ENCODE peak calls at places on chromosomes 12 and 14, in five cellular contexts. D is stomach, N is PC-9, P is lower leg skin, Q is A549. H is an unnamed sample.

GRCh38 chr14:52369305-52369781 is 55.2 kb downstream of the PTGER2 start:
- DNase-seq in D (no peak), N (peak), P (no peak), Q (no peak), H (no peak)

GRCh38 chr12:50188875-50189575 is 21.9 kb upstream of the CERS5 start:
- DNase-seq in D (no peak), N (no peak), P (peak), Q (no peak), H (no peak)

GRCh38 chr12:109163150-109163549 is 46.8 kb downstream of the ACACB start:
- DNase-seq in D (no peak), N (no peak), P (no peak), Q (no peak), H (no peak)

GRCh38 chr14:24332094-24332983 is 2.5 kb downstream of the ADCY4 start:
- DNase-seq in D (peak), N (peak), P (peak), Q (peak), H (peak)

GRCh38 chr12:90065301-90065801 is 356.7 kb upstream of the ATP2B1 start:
- DNase-seq in D (no peak), N (no peak), P (no peak), Q (no peak), H (no peak)

GRCh38 chr14:44995770-44996294 is 33.8 kb downstream of the TOGARAM1 start:
- DNase-seq in D (no peak), N (no peak), P (no peak), Q (no peak), H (no peak)

GRCh38 chr14:61109288-61109687 is 128.2 kb downstream of the SLC38A6 start:
- DNase-seq in D (no peak), N (no peak), P (peak), Q (no peak), H (no peak)

GRCh38 chr12:68959457-68960161 is 26.6 kb upstream of the CPM start:
- DNase-seq in D (no peak), N (no peak), P (no peak), Q (no peak), H (no peak)

GRCh38 chr12:12560587-12561304 is 1.9 kb downstream of the DUSP16 start:
- DNase-seq in D (peak), N (peak), P (no peak), Q (peak), H (peak)

GRCh38 chr12:12558291-12558690 is 4.4 kb downstream of the DUSP16 start:
- DNase-seq in D (no peak), N (no peak), P (no peak), Q (no peak), H (no peak)

GRCh38 chr12:12557733-12558132 is 4.9 kb downstream of the DUSP16 start:
- DNase-seq in D (no peak), N (no peak), P (no peak), Q (no peak), H (no peak)

GRCh38 chr12:12561305-12562015 is 1.2 kb downstream of the DUSP16 start:
- DNase-seq in D (peak), N (peak), P (peak), Q (no peak), H (peak)

DNA sequence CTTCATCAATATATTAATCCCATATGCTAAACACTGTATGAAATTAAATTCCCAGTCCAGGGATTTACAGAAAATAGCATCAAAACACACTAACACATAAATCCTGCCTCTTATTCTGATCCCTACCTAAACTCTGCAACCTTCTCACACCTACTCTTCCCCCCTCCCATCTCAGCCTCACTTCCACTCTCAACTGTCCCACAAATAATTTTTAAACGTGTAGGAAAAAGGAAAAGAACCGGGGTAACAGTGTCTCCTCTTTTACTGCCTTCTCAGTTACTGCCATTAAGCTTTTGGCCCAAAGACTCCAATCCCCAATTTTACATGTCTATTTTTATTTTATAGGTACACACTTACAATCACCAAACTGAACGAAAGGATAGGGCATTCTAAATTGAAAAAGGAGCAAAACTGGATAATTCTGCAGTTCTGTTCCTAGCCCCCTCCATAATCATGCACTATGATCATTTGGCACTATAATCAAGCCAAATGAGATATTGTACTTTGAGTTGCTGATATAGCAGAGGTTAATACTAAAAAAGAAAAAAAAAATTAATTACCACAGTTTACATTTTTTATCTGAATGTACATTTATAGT is 2.9 kb downstream of the DUSP16 start:
- DNase-seq in D (no peak), N (no peak), P (no peak), Q (no peak), H (no peak)
- H3K4me3 ChIP-seq in D (peak), N (peak), P (no peak), Q (peak), H (peak)

GRCh38 chr14:69572634-69573135 is 2.0 kb downstream of the CCDC177 start:
- DNase-seq in D (no peak), N (no peak), P (no peak), Q (no peak), H (no peak)
- H3K4me3 ChIP-seq in D (peak), N (no peak), P (no peak), Q (peak), H (peak)

GRCh38 chr14:100069161-100069800 is 4.1 kb downstream of the EVL start:
- DNase-seq in D (no peak), N (no peak), P (no peak), Q (no peak), H (no peak)
- H3K4me3 ChIP-seq in D (peak), N (no peak), P (no peak), Q (no peak), H (no peak)

DNA sequence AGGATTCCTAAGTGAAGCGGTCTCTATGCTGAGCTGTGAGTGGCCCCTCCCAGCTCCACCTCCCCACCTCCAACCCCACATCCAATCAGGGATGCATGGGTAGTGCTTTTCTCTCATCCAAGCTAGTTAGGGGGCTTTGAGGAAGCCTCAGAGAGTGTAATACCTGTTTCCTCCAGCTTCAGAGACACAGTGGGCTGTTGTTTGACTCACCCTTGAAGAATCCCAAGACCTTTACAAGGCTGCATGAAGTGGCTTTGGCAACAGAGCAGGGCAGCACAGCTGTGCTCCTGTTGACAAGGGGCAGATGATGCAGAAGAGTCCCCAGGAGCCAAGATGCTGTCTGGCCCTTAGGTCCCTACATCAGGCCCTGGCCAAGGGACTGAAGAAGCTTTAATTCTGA is 27.1 kb upstream of the CLMN start:
- DNase-seq in D (no peak), N (no peak), P (no peak), Q (peak), H (no peak)
- H3K4me3 ChIP-seq in D (no peak), N (no peak), P (no peak), Q (no peak), H (no peak)

GRCh38 chr12:54016478-54016964 is 7.7 kb downstream of the HOXC8 start:
- DNase-seq in D (no peak), N (no peak), P (no peak), Q (peak), H (peak)
- H3K4me3 ChIP-seq in D (peak), N (peak), P (peak), Q (peak), H (peak)

GRCh38 chr12:124565656-124566180 is 1.7 kb downstream of the NCOR2 start:
- DNase-seq in D (no peak), N (no peak), P (no peak), Q (no peak), H (no peak)

GRCh38 chr12:124565071-124565491 is 2.3 kb downstream of the NCOR2 start:
- DNase-seq in D (no peak), N (no peak), P (no peak), Q (no peak), H (no peak)

GRCh38 chr12:124563809-124564208 is 3.6 kb downstream of the NCOR2 start:
- DNase-seq in D (no peak), N (no peak), P (no peak), Q (no peak), H (no peak)

GRCh38 chr12:124563401-124563800 is 4.0 kb downstream of the NCOR2 start:
- DNase-seq in D (no peak), N (no peak), P (no peak), Q (no peak), H (no peak)

DNA sequence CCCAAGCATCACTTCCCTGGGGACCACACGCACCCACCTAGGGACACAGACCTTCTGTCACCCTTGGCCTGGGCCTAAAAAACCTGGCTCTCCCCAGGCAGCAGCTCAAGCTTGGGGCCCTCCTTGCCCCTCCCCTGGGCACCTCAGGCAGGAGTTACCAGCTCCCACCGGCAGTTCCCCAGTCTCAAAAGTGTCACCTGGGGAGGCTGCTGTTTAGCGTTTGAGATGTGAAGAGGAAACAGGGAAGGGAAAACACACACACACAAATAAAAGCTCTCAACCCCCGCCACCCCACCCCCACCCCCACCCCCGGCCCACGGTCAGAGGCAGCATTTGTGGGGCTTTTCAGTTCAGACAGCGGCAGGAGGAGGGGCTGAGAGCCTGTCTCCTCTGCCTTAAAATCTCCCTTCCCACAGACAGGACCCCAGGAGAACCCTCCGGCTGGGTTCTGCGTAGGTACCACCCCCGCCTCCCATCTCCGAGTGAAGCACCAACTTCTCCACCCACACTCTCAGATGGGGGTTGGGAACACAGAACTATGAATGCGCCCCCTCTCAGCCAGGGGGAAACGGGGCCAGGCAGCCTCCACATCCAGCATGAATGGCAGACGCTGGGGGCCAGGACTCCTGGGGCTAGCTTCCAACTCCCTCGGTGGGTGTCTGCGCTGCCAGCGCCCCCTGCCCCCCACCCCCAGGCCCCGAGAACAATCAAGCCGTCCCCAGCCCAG is 3.0 kb downstream of the NCOR2 start:
- DNase-seq in D (no peak), N (no peak), P (no peak), Q (no peak), H (no peak)
- H3K4me3 ChIP-seq in D (peak), N (no peak), P (no peak), Q (no peak), H (no peak)

GRCh38 chr14:71362920-71363584 is 455.8 kb downstream of the PCNX1 start:
- DNase-seq in D (no peak), N (no peak), P (no peak), Q (no peak), H (no peak)

GRCh38 chr14:71361335-71361734 is 454.1 kb downstream of the PCNX1 start:
- DNase-seq in D (no peak), N (peak), P (no peak), Q (no peak), H (peak)

GRCh38 chr14:71363961-71364360 is 456.7 kb downstream of the PCNX1 start:
- DNase-seq in D (no peak), N (no peak), P (no peak), Q (no peak), H (no peak)

GRCh38 chr14:71361874-71362273 is 454.6 kb downstream of the PCNX1 start:
- DNase-seq in D (no peak), N (no peak), P (no peak), Q (no peak), H (no peak)

GRCh38 chr14:71362282-71362681 is 455.0 kb downstream of the PCNX1 start:
- DNase-seq in D (no peak), N (no peak), P (no peak), Q (no peak), H (no peak)
- H3K4me3 ChIP-seq in D (no peak), N (no peak), P (no peak), Q (no peak), H (no peak)

GRCh38 chr12:3073438-3074255 is 3.5 kb upstream of the TSPAN9 start:
- DNase-seq in D (peak), N (peak), P (peak), Q (peak), H (peak)
- H3K4me3 ChIP-seq in D (no peak), N (no peak), P (no peak), Q (no peak), H (no peak)

GRCh38 chr12:6795088-6795487 is 5.8 kb downstream of the CD4 start:
- DNase-seq in D (no peak), N (no peak), P (no peak), Q (no peak), H (no peak)

GRCh38 chr12:6796576-6796975 is 7.2 kb downstream of the CD4 start:
- DNase-seq in D (no peak), N (no peak), P (no peak), Q (no peak), H (no peak)

DNA sequence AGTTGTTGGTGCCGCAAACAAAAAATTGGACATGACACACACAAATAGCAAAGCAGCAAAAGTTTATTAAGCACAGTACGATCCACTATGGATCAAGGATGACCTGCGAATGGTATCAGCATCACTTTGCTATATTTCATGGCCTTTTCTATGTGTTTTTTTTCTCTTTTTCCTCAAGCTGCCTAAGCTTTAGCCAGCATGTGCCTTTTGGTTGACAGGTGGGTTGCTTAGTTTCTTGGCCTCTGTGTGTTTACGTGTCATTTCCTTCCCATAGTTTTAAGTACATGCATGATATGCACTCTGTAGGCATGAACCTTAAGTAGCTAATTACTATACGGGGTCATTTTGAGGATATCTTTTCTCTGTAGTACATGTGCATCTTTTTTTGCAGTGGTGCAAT is 9.8 kb downstream of the CD4 start:
- DNase-seq in D (no peak), N (no peak), P (no peak), Q (no peak), H (no peak)
- H3K4me3 ChIP-seq in D (no peak), N (no peak), P (no peak), Q (no peak), H (no peak)

DNA sequence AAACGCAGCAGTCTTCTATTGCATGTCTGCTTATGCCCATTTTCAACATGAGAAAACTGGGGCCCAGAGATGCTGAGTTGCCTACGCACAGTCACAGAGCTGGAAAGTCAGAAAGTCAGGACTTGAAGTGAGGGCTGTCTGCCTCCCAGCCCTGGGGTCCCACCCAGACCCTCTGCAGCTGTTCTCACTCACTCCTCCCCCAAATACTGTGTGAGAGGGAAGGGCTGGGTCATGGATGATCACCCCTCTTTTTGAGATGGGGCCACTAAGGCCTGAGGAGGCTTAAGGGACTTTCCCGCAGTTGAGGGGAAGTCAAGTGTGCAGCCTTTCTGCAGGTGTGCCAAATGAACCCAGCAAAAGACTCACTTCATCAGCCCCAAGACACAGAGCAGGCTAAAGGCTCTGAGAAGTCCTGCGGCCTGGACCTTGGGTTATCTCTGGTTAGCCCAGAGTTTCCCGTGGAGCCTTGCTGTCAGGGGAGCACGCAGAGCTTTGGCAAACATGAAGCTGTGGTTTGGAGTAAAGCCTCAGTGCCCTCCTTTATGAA is 18.7 kb downstream of the DTX1 start:
- DNase-seq in D (no peak), N (no peak), P (no peak), Q (no peak), H (no peak)
- H3K4me3 ChIP-seq in D (no peak), N (no peak), P (no peak), Q (no peak), H (no peak)